ENCODE peak calls at places on chromosome 2, in four cellular contexts. E, U, L and Q are unnamed samples.
A peak's percentile ranks its signal among the peaks of the same experiment; 100 is the strongest.

GRCh38 chr2:112474844-112475486 is 7.0 kb upstream of the TTL start:
- DNase-seq in L (no peak), E (no peak), U (no peak), Q (no peak)

GRCh38 chr2:95074663-95075439 is 46.8 kb downstream of the MRPS5 start:
- DNase-seq in E (no peak), U (no peak), L (no peak), Q (no peak)

GRCh38 chr2:14693874-14694273 is 61.4 kb downstream of the LRATD1 start:
- DNase-seq in L (no peak), U (no peak), E (no peak), Q (no peak)

GRCh38 chr2:53778536-53779162 is 8.1 kb downstream of the ASB3 start:
- DNase-seq in U (no peak), E (no peak), L (no peak), Q (no peak)

GRCh38 chr2:191539068-191539467 is 138.9 kb upstream of the NABP1 start:
- DNase-seq in L (no peak), E (peak; percentile 52), U (peak; percentile 51), Q (peak; percentile 10)

GRCh38 chr2:188511346-188511745 is 219.7 kb downstream of the GULP1 start:
- DNase-seq in U (no peak), L (no peak), E (no peak), Q (no peak)

GRCh38 chr2:3827673-3828575 is 124.5 kb downstream of the DCDC2C start:
- DNase-seq in U (no peak), L (peak; percentile 20), E (peak; percentile 51), Q (no peak)

GRCh38 chr2:67451086-67451832 is 54.1 kb downstream of the ETAA1 start:
- DNase-seq in E (no peak), U (peak; percentile 79), L (no peak), Q (no peak)

GRCh38 chr2:34785206-34785785 is 1186.2 kb upstream of the FAM98A start:
- DNase-seq in E (no peak), L (no peak), U (no peak), Q (no peak)

GRCh38 chr2:112880696-112881095 is 30.3 kb upstream of the IL37 start:
- DNase-seq in U (peak; percentile 62), E (no peak), L (no peak), Q (no peak)

GRCh38 chr2:240472078-240472790 is 36.8 kb downstream of the GPC1 start:
- DNase-seq in E (no peak), U (no peak), L (no peak), Q (no peak)

GRCh38 chr2:110919738-110920137 is 187.4 kb downstream of the ACOXL start:
- DNase-seq in U (no peak), L (no peak), E (no peak), Q (no peak)

GRCh38 chr2:237616373-237617304 is 10.7 kb upstream of the LRRFIP1 start:
- DNase-seq in L (no peak), U (peak; percentile 79), E (no peak), Q (no peak)

GRCh38 chr2:231410293-231411004 is 14.9 kb downstream of the B3GNT7 start:
- DNase-seq in U (no peak), L (no peak), E (no peak), Q (no peak)

GRCh38 chr2:159904565-159905281 is 106.7 kb upstream of the CD302 start:
- DNase-seq in L (peak; percentile 68), E (peak; percentile 58), U (no peak), Q (peak; percentile 95)

GRCh38 chr2:191923652-191923997 is 76.7 kb upstream of the CAVIN2 start:
- DNase-seq in L (no peak), E (no peak), U (no peak), Q (no peak)

GRCh38 chr2:28951910-28952805 is 28.9 kb upstream of the TOGARAM2 start:
- DNase-seq in U (peak; percentile 58), E (no peak), L (no peak), Q (peak; percentile 34)

GRCh38 chr2:109516445-109517117 is 97.2 kb downstream of the SEPTIN10 start:
- DNase-seq in L (no peak), E (peak; percentile 87), U (peak; percentile 68), Q (peak; percentile 55)

GRCh38 chr2:242027676-242028450 is 158.3 kb downstream of the RTP5 start:
- DNase-seq in L (no peak), E (no peak), U (no peak), Q (no peak)

GRCh38 chr2:135424849-135425248 is 106.2 kb downstream of the ZRANB3 start:
- DNase-seq in L (no peak), U (no peak), E (no peak), Q (no peak)

GRCh38 chr2:205852457-205852856 is 170.2 kb downstream of the NRP2 start:
- DNase-seq in U (no peak), L (peak; percentile 60), E (no peak), Q (no peak)

GRCh38 chr2:204923957-204924356 is 378.7 kb downstream of the PARD3B start:
- DNase-seq in E (no peak), L (no peak), U (no peak), Q (no peak)

GRCh38 chr2:1653137-1653789 is 91.1 kb downstream of the PXDN start:
- DNase-seq in U (peak; percentile 36), E (no peak), L (peak; percentile 29), Q (no peak)

GRCh38 chr2:114231921-114232320 is 210.5 kb upstream of the DPP10 start:
- DNase-seq in L (no peak), U (no peak), E (no peak), Q (no peak)

GRCh38 chr2:68925298-68925885 is 27.3 kb downstream of the GKN2 start:
- DNase-seq in U (peak; percentile 66), E (peak; percentile 75), L (peak; percentile 59), Q (peak; percentile 61)

GRCh38 chr2:59195851-59196250 is 954.7 kb upstream of the FANCL start:
- DNase-seq in E (no peak), U (peak; percentile 10), L (no peak), Q (no peak)

GRCh38 chr2:143900006-143900405 is 619.9 kb downstream of the ZEB2 start:
- DNase-seq in L (no peak), U (no peak), E (no peak), Q (no peak)

GRCh38 chr2:224545884-224546644 is 39.1 kb downstream of the CUL3 start:
- DNase-seq in U (peak; percentile 53), L (no peak), E (no peak), Q (no peak)

GRCh38 chr2:6447209-6447608 is 418.5 kb downstream of the CMPK2 start:
- DNase-seq in L (no peak), E (peak; percentile 11), U (no peak), Q (no peak)

GRCh38 chr2:100647709-100648108 is 84.9 kb downstream of the PDCL3 start:
- DNase-seq in E (no peak), L (no peak), U (no peak), Q (no peak)

GRCh38 chr2:237156131-237156856 is 70.6 kb downstream of the COPS8 start:
- DNase-seq in L (no peak), U (peak; percentile 91), E (no peak), Q (no peak)

GRCh38 chr2:12074884-12075217 is 328.4 kb downstream of the LPIN1 start:
- DNase-seq in U (no peak), E (no peak), L (no peak), Q (no peak)

DNA sequence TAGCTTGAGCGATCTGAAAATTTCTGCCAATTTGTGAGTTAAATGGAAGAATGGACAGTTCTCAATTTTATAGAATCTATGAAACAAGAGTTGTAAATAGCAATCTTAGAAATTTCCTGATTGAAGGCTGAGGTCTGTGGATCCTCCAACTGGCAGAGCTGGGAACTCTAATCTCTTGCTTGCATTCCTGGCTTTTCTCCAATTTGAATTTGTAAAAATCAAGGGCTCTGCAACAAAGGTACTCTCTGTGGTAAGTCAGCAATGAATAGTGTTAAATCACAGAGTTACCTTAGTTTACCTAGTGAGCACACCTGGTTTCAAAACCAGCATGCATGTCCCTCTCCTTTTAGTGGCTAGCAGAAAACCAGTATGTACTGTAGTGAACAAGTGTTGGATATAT is 1070.5 kb downstream of the TDRD15 start:
- DNase-seq in E (no peak), L (no peak), U (no peak), Q (no peak)
- H3K9me3 ChIP-seq in E (no peaks in the 10 kb centered on the region), L (no peaks in the 10 kb centered on the region), U (no peaks in the 10 kb centered on the region), Q (no peaks in the 10 kb centered on the region)

DNA sequence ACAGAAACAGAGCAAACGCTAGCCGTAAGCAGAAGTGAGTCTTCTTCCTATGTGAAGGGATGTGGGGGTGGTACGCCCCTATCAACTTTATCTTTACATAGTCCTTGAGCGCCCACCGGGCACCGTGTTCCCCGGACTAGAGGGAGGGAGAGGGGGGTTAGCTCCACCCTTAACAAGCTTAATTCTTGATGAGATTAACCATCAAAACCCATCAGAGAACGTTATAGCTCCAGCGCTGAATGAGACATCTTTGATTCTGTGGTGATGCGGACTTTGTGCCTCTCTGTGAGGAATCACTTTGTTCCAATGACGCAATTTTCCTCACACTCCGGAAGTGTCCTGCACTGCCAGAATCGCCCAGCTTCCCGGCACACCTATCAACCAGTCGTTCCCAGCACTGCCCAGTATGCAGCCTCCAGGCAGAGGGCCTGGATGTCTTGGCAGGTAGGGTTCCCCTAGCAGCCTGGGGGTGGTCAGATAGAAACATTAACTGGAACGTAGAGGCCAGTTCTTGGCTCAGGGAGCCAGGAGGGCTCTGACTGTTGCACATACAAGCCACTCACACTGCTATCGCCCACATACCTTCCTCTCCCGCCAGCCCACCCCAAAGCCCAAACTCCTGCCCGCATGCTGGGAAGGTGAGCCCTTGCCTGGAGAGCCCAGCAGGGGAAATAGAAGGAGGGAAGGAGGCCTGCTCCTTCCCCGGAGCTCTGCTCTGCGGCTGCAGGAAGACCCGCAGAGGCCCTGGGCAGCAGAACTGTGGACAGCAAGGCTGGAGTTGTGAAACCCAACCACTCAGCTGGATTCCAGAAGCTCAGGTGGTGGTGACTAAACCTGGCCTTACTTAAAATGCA is 1.9 kb upstream of the ODC1 start:
- DNase-seq in E (no peak), U (no peak), L (no peak), Q (peak; percentile 96)
- H3K4me3 ChIP-seq in E (no peak overlapping the region), U (no peak overlapping the region), L (no peak overlapping the region), Q (peak overlapping the region; percentile 61)

GRCh38 chr2:20185176-20186022 is 39.5 kb downstream of the SDC1 start:
- DNase-seq in E (no peak), L (no peak), U (peak; percentile 61), Q (peak; percentile 54)
- H3K27ac ChIP-seq in E (no peak overlapping the region), L (peak overlapping the region; percentile 33), U (peak overlapping the region; percentile 93), Q (peak overlapping the region; percentile 79)

GRCh38 chr2:568639-568963 is 108.6 kb downstream of the TMEM18 start:
- DNase-seq in E (no peak), U (no peak), L (no peak), Q (no peak)

GRCh38 chr2:569681-570080 is 107.5 kb downstream of the TMEM18 start:
- DNase-seq in U (no peak), L (no peak), E (no peak), Q (no peak)

GRCh38 chr2:566379-567313 is 110.6 kb downstream of the TMEM18 start:
- DNase-seq in U (no peak), L (no peak), E (no peak), Q (no peak)

GRCh38 chr2:567865-568638 is 109.2 kb downstream of the TMEM18 start:
- DNase-seq in E (no peak), L (no peak), U (no peak), Q (no peak)

GRCh38 chr2:567496-567864 is 109.7 kb downstream of the TMEM18 start:
- DNase-seq in L (no peak), U (no peak), E (no peak), Q (no peak)
- H3K9me3 ChIP-seq in L (no peaks in the 10 kb centered on the region), U (peaks cover 5% of the 10 kb centered on the region), E (no peaks in the 10 kb centered on the region), Q (no peaks in the 10 kb centered on the region)